ENCODE peak calls at places on chromosomes 4 and X, in seven cellular contexts. One of them, this sample, is unnamed.

GRCh38 chrX:45295587-45295986 is 94.9 kb upstream of the DIPK2B start:
- DNase-seq in AG20443: peak
- DNase-seq in iPS-NIHi11: no peak
- DNase-seq in MCF 10A: peak
- DNase-seq in CD4-positive, alpha-beta T cell: no peak
- DNase-seq in activated T-helper 1 cell treated with anti-CD3 and anti-CD28 coated beads, Interleukin-12 subunit alpha, Interleukin-12 subunit beta, Interleukin-2, Interleukin-4 antibody, amounts not matched to agents 30 ng/mL and 10 ng/mL and 1 ng/mL, durations not matched to agents 14 hours and 24 hours and 36 hours: no peak
- DNase-seq in stimulated activated naive B cell treated with anti-CD40 and anti-IgM and Interleukin-4, amounts not matched to agents 10 μg/mL and 1 μg/mL and 100 μg/mL, for 72 hours: no peak
- DNase-seq in this sample: no peak

GRCh38 chr4:25834411-25835107 is 28.2 kb downstream of the SEL1L3 start:
- DNase-seq in activated T-helper 1 cell treated with anti-CD3 and anti-CD28 coated beads, Interleukin-12 subunit alpha, Interleukin-12 subunit beta, Interleukin-2, Interleukin-4 antibody, amounts not matched to agents 30 ng/mL and 10 ng/mL and 1 ng/mL, durations not matched to agents 14 hours and 24 hours and 36 hours: no peak
- DNase-seq in CD4-positive, alpha-beta T cell: no peak
- DNase-seq in MCF 10A: no peak
- DNase-seq in AG20443: no peak
- DNase-seq in stimulated activated naive B cell treated with anti-CD40 and anti-IgM and Interleukin-4, amounts not matched to agents 10 μg/mL and 1 μg/mL and 100 μg/mL, for 72 hours: no peak
- DNase-seq in iPS-NIHi11: no peak
- DNase-seq in this sample: no peak

GRCh38 chr4:180694875-180695274 is 1548.3 kb upstream of the TENM3 start:
- DNase-seq in iPS-NIHi11: no peak
- DNase-seq in MCF 10A: no peak
- DNase-seq in CD4-positive, alpha-beta T cell: no peak
- DNase-seq in activated T-helper 1 cell treated with anti-CD3 and anti-CD28 coated beads, Interleukin-12 subunit alpha, Interleukin-12 subunit beta, Interleukin-2, Interleukin-4 antibody, amounts not matched to agents 30 ng/mL and 10 ng/mL and 1 ng/mL, durations not matched to agents 14 hours and 24 hours and 36 hours: no peak
- DNase-seq in AG20443: no peak
- DNase-seq in stimulated activated naive B cell treated with anti-CD40 and anti-IgM and Interleukin-4, amounts not matched to agents 10 μg/mL and 1 μg/mL and 100 μg/mL, for 72 hours: no peak
- DNase-seq in this sample: no peak

GRCh38 chr4:38788327-38788726 is 5.5 kb upstream of the TLR10 start:
- DNase-seq in stimulated activated naive B cell treated with anti-CD40 and anti-IgM and Interleukin-4, amounts not matched to agents 10 μg/mL and 1 μg/mL and 100 μg/mL, for 72 hours: no peak
- DNase-seq in iPS-NIHi11: no peak
- DNase-seq in CD4-positive, alpha-beta T cell: no peak
- DNase-seq in MCF 10A: no peak
- DNase-seq in activated T-helper 1 cell treated with anti-CD3 and anti-CD28 coated beads, Interleukin-12 subunit alpha, Interleukin-12 subunit beta, Interleukin-2, Interleukin-4 antibody, amounts not matched to agents 30 ng/mL and 10 ng/mL and 1 ng/mL, durations not matched to agents 14 hours and 24 hours and 36 hours: no peak
- DNase-seq in AG20443: no peak
- DNase-seq in this sample: no peak

GRCh38 chrX:46737462-46737861 is 21.5 kb downstream of the SLC9A7 start:
- DNase-seq in iPS-NIHi11: no peak
- DNase-seq in CD4-positive, alpha-beta T cell: no peak
- DNase-seq in AG20443: peak
- DNase-seq in activated T-helper 1 cell treated with anti-CD3 and anti-CD28 coated beads, Interleukin-12 subunit alpha, Interleukin-12 subunit beta, Interleukin-2, Interleukin-4 antibody, amounts not matched to agents 30 ng/mL and 10 ng/mL and 1 ng/mL, durations not matched to agents 14 hours and 24 hours and 36 hours: no peak
- DNase-seq in MCF 10A: peak
- DNase-seq in stimulated activated naive B cell treated with anti-CD40 and anti-IgM and Interleukin-4, amounts not matched to agents 10 μg/mL and 1 μg/mL and 100 μg/mL, for 72 hours: no peak
- DNase-seq in this sample: no peak

GRCh38 chr4:7506572-7506971 is 71.8 kb upstream of the PSAPL1 start:
- DNase-seq in MCF 10A: no peak
- DNase-seq in AG20443: no peak
- DNase-seq in activated T-helper 1 cell treated with anti-CD3 and anti-CD28 coated beads, Interleukin-12 subunit alpha, Interleukin-12 subunit beta, Interleukin-2, Interleukin-4 antibody, amounts not matched to agents 30 ng/mL and 10 ng/mL and 1 ng/mL, durations not matched to agents 14 hours and 24 hours and 36 hours: no peak
- DNase-seq in iPS-NIHi11: no peak
- DNase-seq in CD4-positive, alpha-beta T cell: no peak
- DNase-seq in stimulated activated naive B cell treated with anti-CD40 and anti-IgM and Interleukin-4, amounts not matched to agents 10 μg/mL and 1 μg/mL and 100 μg/mL, for 72 hours: no peak
- DNase-seq in this sample: no peak

GRCh38 chr4:186243331-186243730 is 16.0 kb downstream of the KLKB1 start:
- DNase-seq in AG20443: no peak
- DNase-seq in stimulated activated naive B cell treated with anti-CD40 and anti-IgM and Interleukin-4, amounts not matched to agents 10 μg/mL and 1 μg/mL and 100 μg/mL, for 72 hours: no peak
- DNase-seq in iPS-NIHi11: no peak
- DNase-seq in MCF 10A: no peak
- DNase-seq in activated T-helper 1 cell treated with anti-CD3 and anti-CD28 coated beads, Interleukin-12 subunit alpha, Interleukin-12 subunit beta, Interleukin-2, Interleukin-4 antibody, amounts not matched to agents 30 ng/mL and 10 ng/mL and 1 ng/mL, durations not matched to agents 14 hours and 24 hours and 36 hours: no peak
- DNase-seq in CD4-positive, alpha-beta T cell: no peak
- DNase-seq in this sample: no peak

GRCh38 chr4:140277576-140277975 is 95.9 kb upstream of the SCOC start:
- DNase-seq in AG20443: no peak
- DNase-seq in CD4-positive, alpha-beta T cell: no peak
- DNase-seq in activated T-helper 1 cell treated with anti-CD3 and anti-CD28 coated beads, Interleukin-12 subunit alpha, Interleukin-12 subunit beta, Interleukin-2, Interleukin-4 antibody, amounts not matched to agents 30 ng/mL and 10 ng/mL and 1 ng/mL, durations not matched to agents 14 hours and 24 hours and 36 hours: no peak
- DNase-seq in MCF 10A: no peak
- DNase-seq in iPS-NIHi11: no peak
- DNase-seq in stimulated activated naive B cell treated with anti-CD40 and anti-IgM and Interleukin-4, amounts not matched to agents 10 μg/mL and 1 μg/mL and 100 μg/mL, for 72 hours: no peak
- DNase-seq in this sample: no peak

GRCh38 chr4:61401771-61402170 is 201.6 kb downstream of the ADGRL3 start:
- DNase-seq in iPS-NIHi11: no peak
- DNase-seq in AG20443: no peak
- DNase-seq in CD4-positive, alpha-beta T cell: no peak
- DNase-seq in activated T-helper 1 cell treated with anti-CD3 and anti-CD28 coated beads, Interleukin-12 subunit alpha, Interleukin-12 subunit beta, Interleukin-2, Interleukin-4 antibody, amounts not matched to agents 30 ng/mL and 10 ng/mL and 1 ng/mL, durations not matched to agents 14 hours and 24 hours and 36 hours: no peak
- DNase-seq in MCF 10A: no peak
- DNase-seq in stimulated activated naive B cell treated with anti-CD40 and anti-IgM and Interleukin-4, amounts not matched to agents 10 μg/mL and 1 μg/mL and 100 μg/mL, for 72 hours: no peak
- DNase-seq in this sample: no peak

GRCh38 chr4:70426789-70427188 is 29.0 kb downstream of the OPRPN start:
- DNase-seq in AG20443: no peak
- DNase-seq in iPS-NIHi11: no peak
- DNase-seq in activated T-helper 1 cell treated with anti-CD3 and anti-CD28 coated beads, Interleukin-12 subunit alpha, Interleukin-12 subunit beta, Interleukin-2, Interleukin-4 antibody, amounts not matched to agents 30 ng/mL and 10 ng/mL and 1 ng/mL, durations not matched to agents 14 hours and 24 hours and 36 hours: no peak
- DNase-seq in CD4-positive, alpha-beta T cell: no peak
- DNase-seq in stimulated activated naive B cell treated with anti-CD40 and anti-IgM and Interleukin-4, amounts not matched to agents 10 μg/mL and 1 μg/mL and 100 μg/mL, for 72 hours: no peak
- DNase-seq in MCF 10A: no peak
- DNase-seq in this sample: no peak

GRCh38 chr4:67550491-67551256 is 5.4 kb upstream of the CENPC start:
- DNase-seq in activated T-helper 1 cell treated with anti-CD3 and anti-CD28 coated beads, Interleukin-12 subunit alpha, Interleukin-12 subunit beta, Interleukin-2, Interleukin-4 antibody, amounts not matched to agents 30 ng/mL and 10 ng/mL and 1 ng/mL, durations not matched to agents 14 hours and 24 hours and 36 hours: no peak
- DNase-seq in MCF 10A: no peak
- DNase-seq in AG20443: no peak
- DNase-seq in CD4-positive, alpha-beta T cell: no peak
- DNase-seq in stimulated activated naive B cell treated with anti-CD40 and anti-IgM and Interleukin-4, amounts not matched to agents 10 μg/mL and 1 μg/mL and 100 μg/mL, for 72 hours: no peak
- DNase-seq in iPS-NIHi11: no peak
- DNase-seq in this sample: no peak

GRCh38 chr4:80179637-80180161 is 17.6 kb upstream of the PRDM8 start:
- DNase-seq in stimulated activated naive B cell treated with anti-CD40 and anti-IgM and Interleukin-4, amounts not matched to agents 10 μg/mL and 1 μg/mL and 100 μg/mL, for 72 hours: no peak
- DNase-seq in activated T-helper 1 cell treated with anti-CD3 and anti-CD28 coated beads, Interleukin-12 subunit alpha, Interleukin-12 subunit beta, Interleukin-2, Interleukin-4 antibody, amounts not matched to agents 30 ng/mL and 10 ng/mL and 1 ng/mL, durations not matched to agents 14 hours and 24 hours and 36 hours: no peak
- DNase-seq in MCF 10A: no peak
- DNase-seq in iPS-NIHi11: no peak
- DNase-seq in AG20443: no peak
- DNase-seq in CD4-positive, alpha-beta T cell: no peak
- DNase-seq in this sample: no peak